ENCODE peak calls at places on chromosomes 4 and X, in eight cellular contexts. One of them, this sample, is unnamed.

GRCh38 chrX:10415704-10416001 is 204.7 kb downstream of the MID1 start:
- DNase-seq in mucosa of descending colon: no peak
- DNase-seq in activated CD8-positive, alpha-beta memory T cell treated with anti-CD3 and anti-CD28 coated beads for 48 hours: no peak
- DNase-seq in COR-L47: no peak
- DNase-seq in OCI-M1: no peak
- DNase-seq in 8988T: no peak
- DNase-seq in progenitor cell of endocrine pancreas: no peak
- DNase-seq in GM13977: no peak
- DNase-seq in this sample: no peak

GRCh38 chr4:108240356-108240755 is 71.6 kb upstream of the LEF1 start:
- DNase-seq in 8988T: no peak
- DNase-seq in OCI-M1: no peak
- DNase-seq in GM13977: no peak
- DNase-seq in progenitor cell of endocrine pancreas: no peak
- DNase-seq in mucosa of descending colon: no peak
- DNase-seq in COR-L47: no peak
- DNase-seq in activated CD8-positive, alpha-beta memory T cell treated with anti-CD3 and anti-CD28 coated beads for 48 hours: no peak
- DNase-seq in this sample: no peak

GRCh38 chr4:124111922-124112321 is 600.6 kb downstream of the ANKRD50 start:
- DNase-seq in 8988T: peak
- DNase-seq in mucosa of descending colon: no peak
- DNase-seq in activated CD8-positive, alpha-beta memory T cell treated with anti-CD3 and anti-CD28 coated beads for 48 hours: no peak
- DNase-seq in COR-L47: peak
- DNase-seq in GM13977: no peak
- DNase-seq in OCI-M1: peak
- DNase-seq in progenitor cell of endocrine pancreas: peak
- DNase-seq in this sample: no peak

GRCh38 chrX:154596290-154596929 is 11.5 kb downstream of the CTAG1A start:
- DNase-seq in activated CD8-positive, alpha-beta memory T cell treated with anti-CD3 and anti-CD28 coated beads for 48 hours: no peak
- DNase-seq in progenitor cell of endocrine pancreas: no peak
- DNase-seq in 8988T: no peak
- DNase-seq in OCI-M1: peak
- DNase-seq in GM13977: no peak
- DNase-seq in COR-L47: no peak
- DNase-seq in mucosa of descending colon: no peak
- DNase-seq in this sample: no peak

GRCh38 chrX:134792077-134792476 is 133.8 kb upstream of the PLAC1 start:
- DNase-seq in OCI-M1: no peak
- DNase-seq in 8988T: no peak
- DNase-seq in progenitor cell of endocrine pancreas: no peak
- DNase-seq in mucosa of descending colon: no peak
- DNase-seq in COR-L47: no peak
- DNase-seq in activated CD8-positive, alpha-beta memory T cell treated with anti-CD3 and anti-CD28 coated beads for 48 hours: no peak
- DNase-seq in GM13977: no peak
- DNase-seq in this sample: no peak

GRCh38 chrX:9626379-9626778 is 139.3 kb downstream of the GPR143 start:
- DNase-seq in activated CD8-positive, alpha-beta memory T cell treated with anti-CD3 and anti-CD28 coated beads for 48 hours: no peak
- DNase-seq in progenitor cell of endocrine pancreas: no peak
- DNase-seq in COR-L47: no peak
- DNase-seq in GM13977: no peak
- DNase-seq in 8988T: no peak
- DNase-seq in mucosa of descending colon: no peak
- DNase-seq in OCI-M1: no peak
- DNase-seq in this sample: no peak

GRCh38 chr4:112817933-112818921 is 181.3 kb downstream of the LARP7 start:
- DNase-seq in progenitor cell of endocrine pancreas: no peak
- DNase-seq in activated CD8-positive, alpha-beta memory T cell treated with anti-CD3 and anti-CD28 coated beads for 48 hours: peak
- DNase-seq in OCI-M1: peak
- DNase-seq in GM13977: peak
- DNase-seq in 8988T: peak
- DNase-seq in COR-L47: peak
- DNase-seq in mucosa of descending colon: peak
- DNase-seq in this sample: peak

GRCh38 chrX:24870143-24870542 is 145.6 kb downstream of the ARX start:
- DNase-seq in OCI-M1: no peak
- DNase-seq in activated CD8-positive, alpha-beta memory T cell treated with anti-CD3 and anti-CD28 coated beads for 48 hours: no peak
- DNase-seq in mucosa of descending colon: no peak
- DNase-seq in 8988T: no peak
- DNase-seq in COR-L47: no peak
- DNase-seq in progenitor cell of endocrine pancreas: no peak
- DNase-seq in GM13977: no peak
- DNase-seq in this sample: no peak

GRCh38 chr4:117064297-117064696 is 21.1 kb downstream of the TRAM1L1 start:
- DNase-seq in activated CD8-positive, alpha-beta memory T cell treated with anti-CD3 and anti-CD28 coated beads for 48 hours: no peak
- DNase-seq in OCI-M1: peak
- DNase-seq in 8988T: no peak
- DNase-seq in GM13977: no peak
- DNase-seq in COR-L47: no peak
- DNase-seq in progenitor cell of endocrine pancreas: no peak
- DNase-seq in mucosa of descending colon: no peak
- DNase-seq in this sample: no peak

GRCh38 chr4:53100801-53101581 is 238.9 kb downstream of the RASL11B start:
- DNase-seq in mucosa of descending colon: no peak
- DNase-seq in GM13977: no peak
- DNase-seq in COR-L47: no peak
- DNase-seq in OCI-M1: no peak
- DNase-seq in progenitor cell of endocrine pancreas: no peak
- DNase-seq in 8988T: no peak
- DNase-seq in activated CD8-positive, alpha-beta memory T cell treated with anti-CD3 and anti-CD28 coated beads for 48 hours: no peak
- DNase-seq in this sample: no peak

GRCh38 chr4:107035711-107036601 is at the start of gene DKK2:
- DNase-seq in progenitor cell of endocrine pancreas: peak
- DNase-seq in OCI-M1: no peak
- DNase-seq in COR-L47: no peak
- DNase-seq in mucosa of descending colon: no peak
- DNase-seq in 8988T: no peak
- DNase-seq in GM13977: peak
- DNase-seq in activated CD8-positive, alpha-beta memory T cell treated with anti-CD3 and anti-CD28 coated beads for 48 hours: no peak
- DNase-seq in this sample: no peak

GRCh38 chrX:13398073-13398823 is 78.4 kb upstream of the ATXN3L start:
- DNase-seq in mucosa of descending colon: no peak
- DNase-seq in OCI-M1: peak
- DNase-seq in activated CD8-positive, alpha-beta memory T cell treated with anti-CD3 and anti-CD28 coated beads for 48 hours: no peak
- DNase-seq in progenitor cell of endocrine pancreas: no peak
- DNase-seq in COR-L47: no peak
- DNase-seq in GM13977: no peak
- DNase-seq in 8988T: peak
- DNase-seq in this sample: peak

GRCh38 chrX:54978448-54978847 is 15.5 kb downstream of the PFKFB1 start:
- DNase-seq in 8988T: no peak
- DNase-seq in OCI-M1: no peak
- DNase-seq in GM13977: no peak
- DNase-seq in COR-L47: no peak
- DNase-seq in activated CD8-positive, alpha-beta memory T cell treated with anti-CD3 and anti-CD28 coated beads for 48 hours: no peak
- DNase-seq in progenitor cell of endocrine pancreas: no peak
- DNase-seq in mucosa of descending colon: no peak
- DNase-seq in this sample: no peak

GRCh38 chrX:48826876-48827653 is 752 bp downstream of the ERAS start:
- DNase-seq in COR-L47: no peak
- DNase-seq in mucosa of descending colon: no peak
- DNase-seq in 8988T: no peak
- DNase-seq in GM13977: no peak
- DNase-seq in activated CD8-positive, alpha-beta memory T cell treated with anti-CD3 and anti-CD28 coated beads for 48 hours: no peak
- DNase-seq in OCI-M1: no peak
- DNase-seq in progenitor cell of endocrine pancreas: no peak
- DNase-seq in this sample: no peak

GRCh38 chr4:123364906-123365305 is 31.7 kb upstream of the SPRY1 start:
- DNase-seq in progenitor cell of endocrine pancreas: no peak
- DNase-seq in mucosa of descending colon: no peak
- DNase-seq in COR-L47: no peak
- DNase-seq in activated CD8-positive, alpha-beta memory T cell treated with anti-CD3 and anti-CD28 coated beads for 48 hours: no peak
- DNase-seq in OCI-M1: no peak
- DNase-seq in GM13977: no peak
- DNase-seq in 8988T: no peak
- DNase-seq in this sample: no peak

GRCh38 chr4:83125738-83126141 is 11.2 kb upstream of the PLAC8 start:
- DNase-seq in mucosa of descending colon: peak
- DNase-seq in OCI-M1: no peak
- DNase-seq in 8988T: no peak
- DNase-seq in GM13977: no peak
- DNase-seq in activated CD8-positive, alpha-beta memory T cell treated with anti-CD3 and anti-CD28 coated beads for 48 hours: no peak
- DNase-seq in COR-L47: no peak
- DNase-seq in progenitor cell of endocrine pancreas: no peak
- DNase-seq in this sample: peak

GRCh38 chr4:40587826-40588225 is 41.8 kb downstream of the RBM47 start:
- DNase-seq in 8988T: no peak
- DNase-seq in activated CD8-positive, alpha-beta memory T cell treated with anti-CD3 and anti-CD28 coated beads for 48 hours: no peak
- DNase-seq in COR-L47: no peak
- DNase-seq in progenitor cell of endocrine pancreas: no peak
- DNase-seq in mucosa of descending colon: no peak
- DNase-seq in OCI-M1: no peak
- DNase-seq in GM13977: no peak
- DNase-seq in this sample: peak

GRCh38 chr4:38466401-38466800 is 197.6 kb upstream of the KLF3 start:
- DNase-seq in mucosa of descending colon: no peak
- DNase-seq in OCI-M1: peak
- DNase-seq in GM13977: no peak
- DNase-seq in 8988T: no peak
- DNase-seq in activated CD8-positive, alpha-beta memory T cell treated with anti-CD3 and anti-CD28 coated beads for 48 hours: no peak
- DNase-seq in progenitor cell of endocrine pancreas: no peak
- DNase-seq in COR-L47: no peak
- DNase-seq in this sample: no peak

GRCh38 chr4:85548841-85549240 is 73.9 kb downstream of the ARHGAP24 start:
- DNase-seq in 8988T: no peak
- DNase-seq in activated CD8-positive, alpha-beta memory T cell treated with anti-CD3 and anti-CD28 coated beads for 48 hours: no peak
- DNase-seq in OCI-M1: no peak
- DNase-seq in progenitor cell of endocrine pancreas: no peak
- DNase-seq in COR-L47: no peak
- DNase-seq in mucosa of descending colon: no peak
- DNase-seq in GM13977: no peak
- DNase-seq in this sample: no peak

GRCh38 chrX:49243166-49243565 is 7.9 kb downstream of the CCDC22 start:
- DNase-seq in OCI-M1: no peak
- DNase-seq in 8988T: no peak
- DNase-seq in mucosa of descending colon: no peak
- DNase-seq in COR-L47: no peak
- DNase-seq in activated CD8-positive, alpha-beta memory T cell treated with anti-CD3 and anti-CD28 coated beads for 48 hours: no peak
- DNase-seq in progenitor cell of endocrine pancreas: no peak
- DNase-seq in GM13977: no peak
- DNase-seq in this sample: no peak

GRCh38 chr4:10924274-10924673 is 239.7 kb upstream of the CLNK start:
- DNase-seq in progenitor cell of endocrine pancreas: no peak
- DNase-seq in activated CD8-positive, alpha-beta memory T cell treated with anti-CD3 and anti-CD28 coated beads for 48 hours: no peak
- DNase-seq in GM13977: no peak
- DNase-seq in 8988T: no peak
- DNase-seq in COR-L47: no peak
- DNase-seq in OCI-M1: no peak
- DNase-seq in mucosa of descending colon: no peak
- DNase-seq in this sample: no peak

GRCh38 chrX:150253946-150254615 is 109.0 kb upstream of the MAMLD1 start:
- DNase-seq in activated CD8-positive, alpha-beta memory T cell treated with anti-CD3 and anti-CD28 coated beads for 48 hours: no peak
- DNase-seq in COR-L47: no peak
- DNase-seq in GM13977: no peak
- DNase-seq in progenitor cell of endocrine pancreas: no peak
- DNase-seq in 8988T: no peak
- DNase-seq in OCI-M1: no peak
- DNase-seq in mucosa of descending colon: no peak
- DNase-seq in this sample: no peak

GRCh38 chr4:78758105-78758504 is 18.0 kb upstream of the BMP2K start:
- DNase-seq in mucosa of descending colon: peak
- DNase-seq in 8988T: no peak
- DNase-seq in GM13977: no peak
- DNase-seq in activated CD8-positive, alpha-beta memory T cell treated with anti-CD3 and anti-CD28 coated beads for 48 hours: no peak
- DNase-seq in OCI-M1: no peak
- DNase-seq in progenitor cell of endocrine pancreas: no peak
- DNase-seq in COR-L47: no peak
- DNase-seq in this sample: no peak

GRCh38 chrX:28177202-28177601 is 196.0 kb upstream of the DCAF8L1 start:
- DNase-seq in OCI-M1: peak
- DNase-seq in COR-L47: no peak
- DNase-seq in 8988T: no peak
- DNase-seq in activated CD8-positive, alpha-beta memory T cell treated with anti-CD3 and anti-CD28 coated beads for 48 hours: no peak
- DNase-seq in mucosa of descending colon: peak
- DNase-seq in GM13977: peak
- DNase-seq in progenitor cell of endocrine pancreas: no peak
- DNase-seq in this sample: no peak

GRCh38 chr4:8582941-8583654 is 2.9 kb downstream of the GPR78 start:
- DNase-seq in COR-L47: no peak
- DNase-seq in mucosa of descending colon: no peak
- DNase-seq in progenitor cell of endocrine pancreas: no peak
- DNase-seq in 8988T: peak
- DNase-seq in OCI-M1: no peak
- DNase-seq in activated CD8-positive, alpha-beta memory T cell treated with anti-CD3 and anti-CD28 coated beads for 48 hours: no peak
- DNase-seq in GM13977: no peak
- DNase-seq in this sample: no peak

GRCh38 chr4:169975131-169975836 is 50.9 kb downstream of the MFAP3L start:
- DNase-seq in mucosa of descending colon: no peak
- DNase-seq in GM13977: no peak
- DNase-seq in 8988T: no peak
- DNase-seq in OCI-M1: no peak
- DNase-seq in activated CD8-positive, alpha-beta memory T cell treated with anti-CD3 and anti-CD28 coated beads for 48 hours: no peak
- DNase-seq in progenitor cell of endocrine pancreas: no peak
- DNase-seq in COR-L47: no peak
- DNase-seq in this sample: no peak

GRCh38 chr4:143713556-143714289 is 13.2 kb upstream of the FREM3 start:
- DNase-seq in OCI-M1: peak
- DNase-seq in 8988T: no peak
- DNase-seq in mucosa of descending colon: no peak
- DNase-seq in GM13977: no peak
- DNase-seq in COR-L47: no peak
- DNase-seq in activated CD8-positive, alpha-beta memory T cell treated with anti-CD3 and anti-CD28 coated beads for 48 hours: no peak
- DNase-seq in progenitor cell of endocrine pancreas: no peak
- DNase-seq in this sample: no peak

GRCh38 chr4:147407261-147408045 is 73.4 kb upstream of the EDNRA start:
- DNase-seq in 8988T: no peak
- DNase-seq in mucosa of descending colon: no peak
- DNase-seq in activated CD8-positive, alpha-beta memory T cell treated with anti-CD3 and anti-CD28 coated beads for 48 hours: no peak
- DNase-seq in progenitor cell of endocrine pancreas: no peak
- DNase-seq in COR-L47: no peak
- DNase-seq in GM13977: no peak
- DNase-seq in OCI-M1: peak
- DNase-seq in this sample: no peak

GRCh38 chr4:156378053-156378665 is 424.5 kb upstream of the CTSO start:
- DNase-seq in mucosa of descending colon: peak
- DNase-seq in 8988T: no peak
- DNase-seq in COR-L47: peak
- DNase-seq in progenitor cell of endocrine pancreas: no peak
- DNase-seq in GM13977: peak
- DNase-seq in OCI-M1: peak
- DNase-seq in activated CD8-positive, alpha-beta memory T cell treated with anti-CD3 and anti-CD28 coated beads for 48 hours: no peak
- DNase-seq in this sample: no peak

GRCh38 chr4:107619731-107620130 is 100.3 kb downstream of the PAPSS1 start:
- DNase-seq in activated CD8-positive, alpha-beta memory T cell treated with anti-CD3 and anti-CD28 coated beads for 48 hours: no peak
- DNase-seq in mucosa of descending colon: no peak
- DNase-seq in progenitor cell of endocrine pancreas: no peak
- DNase-seq in 8988T: no peak
- DNase-seq in COR-L47: no peak
- DNase-seq in OCI-M1: no peak
- DNase-seq in GM13977: no peak
- DNase-seq in this sample: no peak

GRCh38 chr4:52377563-52377962 is 281.5 kb downstream of the USP46 start:
- DNase-seq in GM13977: no peak
- DNase-seq in progenitor cell of endocrine pancreas: no peak
- DNase-seq in COR-L47: no peak
- DNase-seq in OCI-M1: no peak
- DNase-seq in 8988T: no peak
- DNase-seq in activated CD8-positive, alpha-beta memory T cell treated with anti-CD3 and anti-CD28 coated beads for 48 hours: no peak
- DNase-seq in mucosa of descending colon: no peak
- DNase-seq in this sample: no peak

GRCh38 chr4:113109106-113109740 is 59.8 kb downstream of the ANK2 start:
- DNase-seq in activated CD8-positive, alpha-beta memory T cell treated with anti-CD3 and anti-CD28 coated beads for 48 hours: no peak
- DNase-seq in progenitor cell of endocrine pancreas: no peak
- DNase-seq in COR-L47: no peak
- DNase-seq in 8988T: no peak
- DNase-seq in mucosa of descending colon: peak
- DNase-seq in GM13977: no peak
- DNase-seq in OCI-M1: no peak
- DNase-seq in this sample: no peak

GRCh38 chr4:174714393-174715211 is 114.4 kb downstream of the GLRA3 start:
- DNase-seq in activated CD8-positive, alpha-beta memory T cell treated with anti-CD3 and anti-CD28 coated beads for 48 hours: no peak
- DNase-seq in OCI-M1: peak
- DNase-seq in 8988T: no peak
- DNase-seq in COR-L47: peak
- DNase-seq in GM13977: peak
- DNase-seq in progenitor cell of endocrine pancreas: peak
- DNase-seq in mucosa of descending colon: peak
- DNase-seq in this sample: peak

GRCh38 chr4:2799444-2799911 is 6.6 kb downstream of the SH3BP2 start:
- DNase-seq in OCI-M1: no peak
- DNase-seq in 8988T: no peak
- DNase-seq in progenitor cell of endocrine pancreas: no peak
- DNase-seq in mucosa of descending colon: peak
- DNase-seq in activated CD8-positive, alpha-beta memory T cell treated with anti-CD3 and anti-CD28 coated beads for 48 hours: no peak
- DNase-seq in GM13977: no peak
- DNase-seq in COR-L47: no peak
- DNase-seq in this sample: no peak

This sample was measured in stomach.